ENCODE peak calls at places on chromosomes 3 and 15, in six cellular contexts. N is GM23248, T is H7, A is MM.1S, F is NCI-H187, S is astrocyte of the hippocampus. U is an unnamed sample.

GRCh38 chr15:85463273-85463937 is 83.0 kb downstream of the AKAP13 start:
- DNase-seq in N (no peak), T (peak; percentile 42), A (no peak), F (no peak), S (peak; percentile 54), U (no peak)

GRCh38 chr3:139117883-139118760 is 73.4 kb upstream of the PRR23C start:
- DNase-seq in N (no peak), T (no peak), A (no peak), F (no peak), S (no peak), U (no peak)

GRCh38 chr3:61331937-61332590 is 80.8 kb upstream of the FHIT start:
- DNase-seq in N (no peak), T (peak; percentile 13), A (no peak), F (no peak), S (peak; percentile 62), U (no peak)

GRCh38 chr3:153038779-153039178 is 123.2 kb upstream of the RAP2B start:
- DNase-seq in N (peak; percentile 24), T (no peak), A (no peak), F (no peak), S (no peak), U (no peak)

GRCh38 chr15:91909111-91909510 is 55.6 kb downstream of the SLCO3A1 start:
- DNase-seq in N (no peak), T (no peak), A (no peak), F (no peak), S (no peak), U (no peak)

GRCh38 chr3:45950686-45951600 is 7.7 kb downstream of the CXCR6 start:
- DNase-seq in N (no peak), T (no peak), A (no peak), F (no peak), S (no peak), U (no peak)

GRCh38 chr15:93382196-93382820 is 293.3 kb upstream of the RGMA start:
- DNase-seq in N (no peak), T (no peak), A (no peak), F (no peak), S (no peak), U (no peak)

GRCh38 chr3:42115223-42115622 is 24.1 kb downstream of the TRAK1 start:
- DNase-seq in N (no peak), T (no peak), A (no peak), F (no peak), S (no peak), U (no peak)

GRCh38 chr3:196931828-196932587 is 10.3 kb downstream of the NCBP2 start:
- DNase-seq in N (no peak), T (no peak), A (no peak), F (peak; percentile 48), S (no peak), U (no peak)

GRCh38 chr3:50211930-50212329 is 6.9 kb downstream of the SLC38A3 start:
- DNase-seq in N (peak; percentile 79), T (no peak), A (no peak), F (no peak), S (peak; percentile 60), U (no peak)

GRCh38 chr3:53161345-53161819 is 373 bp downstream of the PRKCD start:
- DNase-seq in N (peak; percentile 54), T (no peak), A (peak; percentile 31), F (no peak), S (peak; percentile 42), U (no peak)

GRCh38 chr3:49327485-49327884 is 12.4 kb downstream of the USP4 start:
- DNase-seq in N (peak; percentile 23), T (peak; percentile 37), A (no peak), F (no peak), S (no peak), U (no peak)

GRCh38 chr15:49646891-49647290 is 26.0 kb downstream of the DTWD1 start:
- DNase-seq in N (no peak), T (no peak), A (no peak), F (no peak), S (no peak), U (no peak)

GRCh38 chr15:88431441-88431840 is 35.7 kb downstream of the MRPL46 start:
- DNase-seq in N (no peak), T (peak; percentile 25), A (no peak), F (no peak), S (no peak), U (no peak)

GRCh38 chr3:68336042-68336441 is 596.3 kb downstream of the TAFA4 start:
- DNase-seq in N (no peak), T (no peak), A (no peak), F (no peak), S (no peak), U (no peak)

GRCh38 chr3:112813723-112814171 is 32.9 kb downstream of the CD200R1L start:
- DNase-seq in N (peak; percentile 67), T (no peak), A (peak; percentile 21), F (no peak), S (peak; percentile 12), U (peak; percentile 65)

GRCh38 chr3:132038198-132038825 is 3.5 kb upstream of the CPNE4 start:
- DNase-seq in N (peak; percentile 64), T (peak; percentile 60), A (peak; percentile 46), F (no peak), S (peak; percentile 44), U (no peak)

GRCh38 chr3:30696403-30696819 is 90.0 kb downstream of the TGFBR2 start:
- DNase-seq in N (no peak), T (no peak), A (no peak), F (no peak), S (no peak), U (no peak)

GRCh38 chr3:32403663-32404062 is 12.0 kb downstream of the CMTM7 start:
- DNase-seq in N (no peak), T (no peak), A (no peak), F (no peak), S (no peak), U (no peak)

GRCh38 chr3:36944012-36944640 is 728 bp downstream of the TRANK1 start:
- DNase-seq in N (peak; percentile 81), T (peak; percentile 87), A (no peak), F (no peak), S (peak; percentile 81), U (no peak)

GRCh38 chr3:64853456-64853855 is 165.7 kb upstream of the ADAMTS9 start:
- DNase-seq in N (peak; percentile 0), T (no peak), A (no peak), F (no peak), S (no peak), U (no peak)

GRCh38 chr3:24018784-24019570 is 73.9 kb downstream of the NR1D2 start:
- DNase-seq in N (no peak), T (peak; percentile 37), A (no peak), F (no peak), S (no peak), U (no peak)

GRCh38 chr3:1578105-1578833 is 485.4 kb downstream of the CNTN6 start:
- DNase-seq in N (no peak), T (no peak), A (no peak), F (no peak), S (peak; percentile 2), U (no peak)

GRCh38 chr3:84125201-84125721 is 833.5 kb upstream of the CADM2 start:
- DNase-seq in N (no peak), T (no peak), A (no peak), F (no peak), S (no peak), U (no peak)

GRCh38 chr3:154334973-154335420 is 10.7 kb upstream of the DHX36 start:
- DNase-seq in N (peak; percentile 63), T (no peak), A (peak; percentile 54), F (no peak), S (peak; percentile 49), U (no peak)

GRCh38 chr3:99697250-99697649 is 58.9 kb downstream of the COL8A1 start:
- DNase-seq in N (no peak), T (no peak), A (no peak), F (no peak), S (no peak), U (no peak)

GRCh38 chr15:92930776-92931175 is 30.7 kb downstream of the CHD2 start:
- DNase-seq in N (peak; percentile 91), T (no peak), A (no peak), F (no peak), S (peak; percentile 90), U (no peak)

GRCh38 chr3:181105636-181106035 is 116.1 kb upstream of the DNAJC19 start:
- DNase-seq in N (no peak), T (no peak), A (no peak), F (no peak), S (no peak), U (no peak)

GRCh38 chr3:23383875-23384274 is 180.7 kb downstream of the UBE2E2 start:
- DNase-seq in N (no peak), T (no peak), A (no peak), F (no peak), S (no peak), U (no peak)

GRCh38 chr15:63049747-63050439 is 7.3 kb downstream of the TPM1 start:
- DNase-seq in N (peak; percentile 48), T (no peak), A (no peak), F (no peak), S (peak; percentile 46), U (no peak)

GRCh38 chr3:153066983-153067382 is 95.0 kb upstream of the RAP2B start:
- DNase-seq in N (no peak), T (no peak), A (no peak), F (no peak), S (no peak), U (no peak)

GRCh38 chr15:80580107-80580506 is 115.0 kb upstream of the ABHD17C start:
- DNase-seq in N (peak; percentile 79), T (no peak), A (no peak), F (no peak), S (peak; percentile 64), U (no peak)

GRCh38 chr3:84958495-84959469 is at the start of gene CADM2:
- DNase-seq in N (peak; percentile 91), T (peak; percentile 96), A (peak; percentile 92), F (peak; percentile 88), S (peak; percentile 95), U (no peak)

GRCh38 chr3:126977821-126978220 is 5.1 kb upstream of the PLXNA1 start:
- DNase-seq in N (no peak), T (no peak), A (no peak), F (no peak), S (no peak), U (no peak)

GRCh38 chr15:29121907-29122306 is 147.7 kb downstream of the NSMCE3 start:
- DNase-seq in N (no peak), T (no peak), A (no peak), F (no peak), S (no peak), U (no peak)